ENCODE peak calls at places on chromosomes 6 and 20, in four cellular contexts. L is Calu3; I is central memory CD4-positive, alpha-beta T cell; D is PC-9. W is an unnamed sample.

GRCh38 chr6:160084198-160084776 is 37.3 kb upstream of the SLC22A1 start:
- DNase-seq in L (no peak), I (no peak), D (no peak), W (no peak)

GRCh38 chr20:18164356-18164755 is 26.7 kb downstream of the KAT14 start:
- DNase-seq in L (no peak), I (no peak), D (peak), W (no peak)

GRCh38 chr20:16476032-16476431 is 97.2 kb downstream of the KIF16B start:
- DNase-seq in L (no peak), I (no peak), D (peak), W (peak)

GRCh38 chr6:28565823-28566526 is 40.3 kb downstream of the GPX5 start:
- DNase-seq in L (peak), I (no peak), D (no peak), W (no peak)

GRCh38 chr6:16508959-16509358 is 252.3 kb downstream of the ATXN1 start:
- DNase-seq in L (no peak), I (no peak), D (no peak), W (no peak)

GRCh38 chr20:5531318-5532081 is 214.7 kb upstream of the PROKR2 start:
- DNase-seq in L (no peak), I (no peak), D (peak), W (no peak)

GRCh38 chr6:25503686-25504085 is 148.3 kb upstream of the SCGN start:
- DNase-seq in L (no peak), I (no peak), D (no peak), W (no peak)

GRCh38 chr6:67683960-67684359 is 951.1 kb upstream of the ADGRB3 start:
- DNase-seq in L (no peak), I (no peak), D (no peak), W (no peak)

GRCh38 chr20:53737404-53738038 is 143.9 kb upstream of the ZNF217 start:
- DNase-seq in L (peak), I (no peak), D (no peak), W (no peak)

GRCh38 chr20:34365765-34366213 is 2.7 kb downstream of the ITCH start:
- DNase-seq in L (no peak), I (no peak), D (no peak), W (no peak)

GRCh38 chr6:142842423-142843261 is 102.3 kb downstream of the HIVEP2 start:
- DNase-seq in L (no peak), I (peak), D (peak), W (no peak)

W was measured in NCI-H1417 treated with DMSO at 0.1 percent for 48 hours.